ENCODE peak calls at places on chromosome 13, in six cellular contexts. R is right atrium auricular region, T is breast epithelium, B is Panc1, S is mesenchymal stem cell, U is fibroblast of lung. C is an unnamed sample.

GRCh38 chr13:39451860-39452301 is 151.1 kb downstream of the LHFPL6 start:
- DNase-seq in U (peak), B (no peak), S (peak), R (no peak), T (no peak), C (no peak)

GRCh38 chr13:108961542-108962125 is 332.2 kb downstream of the MYO16 start:
- DNase-seq in R (no peak), T (no peak), S (peak), U (peak), B (peak), C (no peak)

GRCh38 chr13:41032646-41033396 is 13.7 kb upstream of the ELF1 start:
- DNase-seq in S (no peak), T (no peak), B (no peak), R (no peak), U (no peak), C (no peak)

GRCh38 chr13:24085662-24086061 is 74.9 kb upstream of the SPATA13 start:
- DNase-seq in T (no peak), S (no peak), U (no peak), R (peak), B (no peak), C (no peak)

GRCh38 chr13:97977376-97977705 is 23.9 kb downstream of the IPO5 start:
- DNase-seq in B (no peak), S (peak), R (no peak), U (peak), T (no peak), C (no peak)

GRCh38 chr13:98525452-98525851 is 51.5 kb downstream of the STK24 start:
- DNase-seq in B (no peak), R (no peak), U (no peak), S (no peak), T (no peak), C (no peak)

GRCh38 chr13:46321494-46322225 is 65.4 kb downstream of the RUBCNL start:
- DNase-seq in R (peak), U (peak), T (no peak), S (peak), B (peak), C (peak)

GRCh38 chr13:24135674-24136300 is 24.7 kb upstream of the SPATA13 start:
- DNase-seq in U (peak), B (no peak), S (peak), R (no peak), T (no peak), C (no peak)

GRCh38 chr13:20146381-20146780 is 14.5 kb downstream of the GJA3 start:
- DNase-seq in R (no peak), B (no peak), S (no peak), U (no peak), T (no peak), C (no peak)

DNA sequence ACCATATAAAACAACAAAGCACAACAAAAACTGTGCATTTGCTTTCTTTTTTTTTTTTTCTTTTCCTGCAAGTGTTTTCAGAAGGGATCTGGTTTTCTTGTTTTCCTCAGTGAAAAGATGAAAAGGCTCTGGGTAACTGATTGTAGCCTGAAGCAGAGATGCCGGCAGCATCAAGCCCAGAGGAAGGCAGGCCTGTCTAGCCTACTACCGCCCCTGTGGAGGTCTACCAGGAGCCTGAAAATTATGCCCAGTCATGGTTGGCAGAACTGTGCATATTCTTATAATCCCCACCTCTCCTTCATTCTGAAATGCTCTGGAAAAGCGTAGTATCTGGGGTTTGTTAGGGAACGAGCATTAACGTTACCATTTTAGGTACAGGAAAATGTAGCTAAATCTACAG is 32.6 kb upstream of the MEDAG start:
- DNase-seq in U (peak), S (no peak), T (no peak), B (no peak), R (no peak), C (no peak)
- H3K27ac ChIP-seq in U (peak), S (peak), T (peak), B (no peak), R (peak), C (no peak)

GRCh38 chr13:113296842-113297369 is at the start of gene LAMP1:
- DNase-seq in R (peak), T (peak), U (peak), S (peak), B (peak), C (peak)

GRCh38 chr13:113291997-113292862 is 4.8 kb upstream of the LAMP1 start:
- DNase-seq in R (peak), S (peak), B (no peak), T (no peak), U (peak), C (no peak)

GRCh38 chr13:113299951-113300350 is 2.9 kb downstream of the LAMP1 start:
- DNase-seq in U (no peak), T (no peak), R (no peak), S (peak), B (no peak), C (no peak)

GRCh38 chr13:113298001-113298945 is 1.2 kb downstream of the LAMP1 start:
- DNase-seq in R (no peak), U (peak), T (no peak), B (no peak), S (no peak), C (no peak)

GRCh38 chr13:113297370-113297871 is 382 bp downstream of the LAMP1 start:
- DNase-seq in T (no peak), B (no peak), R (no peak), S (peak), U (peak), C (peak)
- H3K27ac ChIP-seq in T (peak), B (peak), R (peak), S (peak), U (peak), C (peak)

GRCh38 chr13:29480893-29481525 is 114.5 kb downstream of the SLC7A1 start:
- DNase-seq in B (no peak), T (no peak), U (no peak), S (no peak), R (no peak), C (no peak)

GRCh38 chr13:29483211-29483610 is 112.3 kb downstream of the SLC7A1 start:
- DNase-seq in B (no peak), S (no peak), U (no peak), T (no peak), R (no peak), C (no peak)

GRCh38 chr13:29484236-29484635 is 111.3 kb downstream of the SLC7A1 start:
- DNase-seq in R (no peak), T (no peak), B (no peak), S (no peak), U (no peak), C (no peak)

GRCh38 chr13:29481603-29482002 is 113.9 kb downstream of the SLC7A1 start:
- DNase-seq in B (no peak), T (no peak), U (no peak), S (no peak), R (no peak), C (no peak)

DNA sequence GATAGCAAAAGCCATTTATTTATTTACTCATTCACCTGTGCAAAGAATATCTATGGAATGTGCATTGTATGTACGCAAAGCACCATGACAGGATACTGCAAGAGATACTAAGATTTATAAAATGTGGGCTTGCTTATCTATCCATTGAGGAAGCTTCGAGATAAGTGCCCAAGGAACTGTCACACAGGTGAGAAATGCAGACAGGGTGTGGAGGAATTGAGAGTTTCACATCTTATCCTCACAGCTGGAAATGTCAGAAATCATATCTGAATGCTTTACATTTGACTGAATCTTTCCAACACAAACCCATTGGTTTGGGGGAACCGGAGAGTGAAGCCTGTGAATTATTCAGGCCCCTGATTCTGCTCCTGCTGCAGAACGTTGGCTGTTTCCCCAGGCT is 113.0 kb downstream of the SLC7A1 start:
- DNase-seq in B (no peak), S (no peak), R (no peak), T (no peak), U (no peak), C (no peak)
- H3K27ac ChIP-seq in B (no peak), S (no peak), R (no peak), T (no peak), U (no peak), C (no peak)

DNA sequence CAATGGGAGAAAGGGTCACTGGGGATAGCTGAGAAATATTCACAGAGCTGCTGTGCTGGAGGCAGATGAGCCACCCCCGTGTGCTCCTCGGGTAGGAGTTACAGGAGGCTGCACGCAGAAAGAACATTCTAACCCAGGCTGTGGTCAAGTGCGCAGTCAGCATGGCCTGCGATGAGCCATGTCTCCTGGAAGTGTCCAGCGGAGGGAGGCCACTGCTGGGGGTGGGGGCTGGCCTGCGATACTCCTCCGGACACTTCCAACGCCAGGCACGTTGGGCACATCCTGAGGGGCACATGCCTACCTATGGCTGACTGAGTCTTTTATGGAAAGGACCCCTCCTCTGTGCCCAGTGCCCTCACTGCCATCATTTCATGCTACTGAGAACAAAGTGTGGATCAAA is 55.9 kb downstream of the RAB20 start:
- DNase-seq in B (no peak), S (no peak), U (no peak), R (no peak), T (no peak), C (no peak)
- H3K27ac ChIP-seq in B (no peak), S (no peak), U (no peak), R (peak), T (no peak), C (no peak)

DNA sequence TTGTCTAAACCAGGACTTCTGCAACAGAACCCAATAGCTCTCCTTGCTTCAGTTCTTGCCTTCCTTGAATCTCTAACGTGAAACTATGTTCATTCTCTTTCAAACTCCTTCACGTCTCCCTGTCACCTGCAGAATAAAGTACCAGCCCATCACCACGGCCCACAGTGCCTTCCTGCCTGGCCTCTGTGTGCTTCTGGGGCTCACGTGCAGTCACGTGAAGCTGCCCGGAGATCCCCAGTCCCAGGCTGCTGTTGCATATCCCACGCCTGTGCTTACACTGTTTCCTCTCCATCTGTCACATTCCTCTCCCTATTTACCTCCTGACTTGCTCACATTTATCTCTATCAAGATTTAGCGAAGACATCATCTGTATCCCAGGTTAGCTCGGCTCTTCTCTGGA is 102.8 kb downstream of the STARD13 start:
- DNase-seq in T (no peak), B (no peak), U (no peak), R (no peak), S (no peak), C (no peak)
- H3K27ac ChIP-seq in T (no peak), B (no peak), U (no peak), R (no peak), S (peak), C (no peak)

GRCh38 chr13:26965976-26966375 is 205.4 kb upstream of the GPR12 start:
- DNase-seq in B (no peak), U (peak), T (no peak), S (no peak), R (no peak), C (no peak)

GRCh38 chr13:26965058-26965380 is 204.4 kb upstream of the GPR12 start:
- DNase-seq in B (no peak), T (no peak), R (no peak), U (no peak), S (no peak), C (no peak)

GRCh38 chr13:26964278-26965057 is 203.9 kb upstream of the GPR12 start:
- DNase-seq in T (no peak), R (peak), U (peak), S (peak), B (no peak), C (no peak)

GRCh38 chr13:26962671-26963070 is 202.1 kb upstream of the GPR12 start:
- DNase-seq in S (no peak), R (no peak), B (no peak), U (no peak), T (no peak), C (no peak)

DNA sequence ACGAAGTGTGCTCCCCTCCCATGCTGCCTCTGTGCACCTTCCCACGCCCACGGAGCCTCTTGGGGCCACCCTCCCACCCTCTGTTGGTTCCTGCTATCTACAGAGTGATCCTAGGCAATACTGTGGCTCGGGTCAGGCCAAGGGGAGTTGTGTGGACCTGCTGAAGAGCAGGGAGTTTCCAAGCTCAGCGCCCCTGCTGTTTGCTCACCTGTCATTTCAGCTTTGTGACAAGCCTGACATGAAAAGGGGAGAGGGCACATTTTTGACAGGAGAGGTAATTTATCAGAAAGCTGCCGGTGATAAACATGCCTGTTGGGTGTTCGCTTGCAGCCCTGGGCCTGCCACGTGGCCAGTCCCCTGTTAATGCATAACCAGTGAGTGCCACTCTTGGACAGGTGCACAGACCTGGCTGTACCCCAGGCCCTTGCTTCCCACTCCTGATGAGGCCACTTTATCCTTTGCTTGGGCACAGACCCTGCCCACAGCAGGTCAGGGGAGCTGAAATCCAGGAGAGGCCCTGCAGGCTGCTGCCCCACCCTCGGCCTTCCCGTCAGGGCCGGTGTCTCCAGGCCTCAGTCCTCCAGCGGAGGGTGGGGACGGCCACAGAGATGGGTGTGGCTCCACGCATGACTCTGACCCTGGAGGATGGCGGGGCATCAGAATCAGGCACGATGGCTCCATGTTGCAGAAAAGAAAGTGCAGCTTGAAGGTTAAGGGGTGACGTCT is 201.5 kb upstream of the GPR12 start:
- DNase-seq in R (no peak), B (no peak), U (no peak), S (no peak), T (no peak), C (no peak)
- H3K27ac ChIP-seq in R (no peak), B (peak), U (no peak), S (no peak), T (no peak), C (no peak)

GRCh38 chr13:50374517-50374916 is 359.3 kb downstream of the KCNRG start:
- DNase-seq in R (no peak), B (no peak), S (no peak), U (no peak), T (no peak), C (no peak)

GRCh38 chr13:50376895-50377575 is 361.8 kb downstream of the KCNRG start:
- DNase-seq in R (no peak), U (no peak), T (no peak), B (no peak), S (no peak), C (peak)

GRCh38 chr13:50377726-50378270 is 362.6 kb downstream of the KCNRG start:
- DNase-seq in T (no peak), R (no peak), U (no peak), B (no peak), S (no peak), C (no peak)

GRCh38 chr13:50378513-50378970 is 363.3 kb downstream of the KCNRG start:
- DNase-seq in S (no peak), U (no peak), T (no peak), B (no peak), R (no peak), C (no peak)

DNA sequence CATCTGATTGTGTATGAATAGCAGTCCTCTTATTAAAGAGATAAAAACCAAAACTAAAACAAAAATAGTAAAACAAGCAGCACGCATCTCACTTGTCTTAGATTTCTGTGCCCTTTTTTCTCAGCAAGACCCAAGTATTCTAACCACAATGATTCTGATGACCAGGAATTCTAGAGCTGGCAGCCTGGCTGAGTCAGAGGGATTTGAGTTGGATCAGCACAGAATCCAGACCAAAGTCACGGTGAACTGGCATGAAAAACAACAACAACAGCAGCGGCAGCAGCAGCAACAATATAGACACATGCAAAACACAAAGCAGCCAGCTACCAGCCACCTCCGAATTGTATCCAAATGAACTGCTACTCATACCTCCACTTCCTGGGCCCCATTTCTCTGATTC is 360.5 kb downstream of the KCNRG start:
- DNase-seq in S (peak), B (no peak), T (no peak), U (peak), R (no peak), C (no peak)
- H3K27ac ChIP-seq in S (no peak), B (peak), T (no peak), U (no peak), R (no peak), C (no peak)

GRCh38 chr13:48506092-48506701 is 26.7 kb downstream of the RCBTB2 start:
- DNase-seq in B (no peak), S (no peak), U (no peak), R (no peak), T (no peak), C (no peak)
- H3K27ac ChIP-seq in B (no peak), S (no peak), U (peak), R (peak), T (peak), C (peak)